ENCODE peak calls at places on chromosomes 12 and 14, in six cellular contexts. C, X, M, J, K and U are unnamed samples.
A peak's percentile ranks its signal among the peaks of the same experiment; 100 is the strongest.

GRCh38 chr12:118137148-118137678 is 1.3 kb downstream of the PEBP1 start:
- DNase-seq in C (no peak), X (no peak), M (no peak), J (no peak), K (no peak), U (no peak)

GRCh38 chr12:125773033-125773432 is 707.8 kb downstream of the AACS start:
- DNase-seq in C (no peak), X (peak; percentile 13), M (peak; percentile 66), J (peak; percentile 37), K (no peak), U (no peak)

GRCh38 chr12:121579190-121579791 is 1.5 kb downstream of the KDM2B start:
- DNase-seq in C (peak; percentile 62), X (peak; percentile 25), M (peak; percentile 75), J (peak; percentile 52), K (no peak), U (peak; percentile 54)

GRCh38 chr14:35052637-35053036 is 6.6 kb downstream of the FAM177A1 start:
- DNase-seq in C (no peak), X (no peak), M (no peak), J (no peak), K (no peak), U (no peak)

GRCh38 chr12:118537481-118537917 is 161.1 kb downstream of the SUDS3 start:
- DNase-seq in C (no peak), X (no peak), M (peak; percentile 88), J (no peak), K (no peak), U (peak; percentile 14)

GRCh38 chr12:120225200-120225558 is 24.3 kb upstream of the RPLP0 start:
- DNase-seq in C (no peak), X (no peak), M (no peak), J (no peak), K (no peak), U (peak; percentile 60)

GRCh38 chr12:130713581-130713991 is 2.5 kb downstream of the RIMBP2 start:
- DNase-seq in C (peak; percentile 44), X (no peak), M (peak; percentile 56), J (no peak), K (no peak), U (no peak)

GRCh38 chr12:94832105-94832504 is 171.4 kb downstream of the NDUFA12 start:
- DNase-seq in C (no peak), X (no peak), M (no peak), J (no peak), K (no peak), U (no peak)

GRCh38 chr14:54680636-54681035 is 113.7 kb downstream of the SAMD4A start:
- DNase-seq in C (no peak), X (no peak), M (no peak), J (no peak), K (no peak), U (no peak)

GRCh38 chr12:18703916-18704315 is 33.9 kb downstream of the PLCZ1 start:
- DNase-seq in C (no peak), X (no peak), M (no peak), J (no peak), K (no peak), U (no peak)

DNA sequence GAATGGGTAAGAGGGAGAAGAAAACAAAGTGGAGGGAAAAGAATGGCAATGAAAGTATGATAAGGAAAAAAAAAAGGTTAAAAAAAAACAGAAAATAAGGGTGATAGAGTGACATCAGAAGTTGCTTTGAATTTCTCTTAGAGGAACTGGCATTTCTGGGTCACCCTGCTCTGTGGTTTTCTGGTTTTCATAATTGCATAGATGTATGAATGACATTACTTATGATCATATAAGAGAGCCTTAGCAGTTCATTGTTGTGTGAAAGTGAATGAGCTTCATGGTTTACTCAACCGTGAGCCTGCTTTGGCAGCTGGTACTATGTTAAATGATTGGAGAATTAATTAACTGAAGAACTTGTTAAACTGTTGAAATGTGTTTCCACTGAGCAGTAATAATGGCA is 336.3 kb upstream of the FBXO33 start:
- DNase-seq in C (no peak), X (no peak), M (no peak), J (no peak), K (no peak), U (no peak)
- TF ChIP-seq EP300 in C (no peak), X (no peak), M (no peak), J (no peak), K (no peak), U (no peak)

GRCh38 chr12:46985816-46986215 is 93.6 kb upstream of the PCED1B start:
- DNase-seq in C (no peak), X (no peak), M (no peak), J (no peak), K (no peak), U (no peak)

GRCh38 chr12:46981627-46982026 is 97.8 kb upstream of the PCED1B start:
- DNase-seq in C (no peak), X (no peak), M (no peak), J (no peak), K (no peak), U (no peak)

GRCh38 chr12:46983393-46983793 is 96.0 kb upstream of the PCED1B start:
- DNase-seq in C (no peak), X (no peak), M (no peak), J (no peak), K (no peak), U (no peak)

GRCh38 chr12:46982629-46983392 is 96.6 kb upstream of the PCED1B start:
- DNase-seq in C (no peak), X (no peak), M (no peak), J (no peak), K (no peak), U (no peak)

DNA sequence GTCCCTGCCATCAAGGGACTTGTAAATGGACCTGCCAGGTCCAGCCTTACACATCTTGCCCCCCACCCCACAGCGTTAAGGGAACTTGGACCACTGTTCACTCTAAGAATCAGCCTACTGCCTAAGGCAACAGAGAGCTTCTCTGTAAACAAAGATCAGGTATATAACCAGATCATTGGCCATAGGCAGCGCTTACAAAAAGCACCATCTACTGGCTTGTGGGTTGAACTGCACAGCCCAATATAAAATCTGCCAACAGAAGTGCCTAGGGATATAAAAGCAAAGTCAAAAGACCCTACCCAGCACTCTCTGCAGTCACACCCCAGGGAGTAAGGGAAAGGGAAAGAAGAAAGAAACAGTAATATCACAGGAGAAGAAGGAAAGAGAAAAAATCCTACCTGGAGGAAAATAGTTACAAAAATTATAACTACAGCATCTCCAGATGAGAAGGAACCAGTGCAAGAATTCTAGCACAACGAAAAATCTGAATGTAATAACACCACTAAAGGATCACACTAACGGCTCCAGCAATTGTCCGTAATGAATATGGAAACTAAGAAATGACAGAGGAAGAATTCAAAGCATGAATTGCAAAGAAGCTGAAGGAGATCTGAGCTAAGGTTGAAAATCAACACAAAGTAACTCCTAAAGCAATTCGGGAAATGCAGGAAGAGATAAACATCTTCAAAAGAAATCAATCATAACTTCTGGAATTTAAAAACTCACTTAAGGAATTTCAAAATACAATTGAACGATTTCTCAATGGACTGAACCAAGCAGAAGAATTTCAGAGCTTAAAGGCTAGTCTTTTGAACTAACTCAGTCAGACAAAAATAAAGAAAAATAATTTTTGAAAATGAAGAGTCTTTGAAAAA is 95.2 kb upstream of the PCED1B start:
- DNase-seq in C (no peak), X (peak; percentile 5), M (no peak), J (peak; percentile 17), K (no peak), U (peak; percentile 23)
- TF ChIP-seq CTCF in C (no peak), X (peak; percentile 22), M (peak; percentile 68), J (peak; percentile 83), K (peak; percentile 65), U (peak; percentile 50)

GRCh38 chr12:50686976-50687375 is 76.9 kb upstream of the ATF1 start:
- DNase-seq in C (no peak), X (no peak), M (no peak), J (no peak), K (no peak), U (no peak)

GRCh38 chr12:50685641-50686040 is 78.3 kb upstream of the ATF1 start:
- DNase-seq in C (no peak), X (no peak), M (no peak), J (no peak), K (no peak), U (no peak)

GRCh38 chr12:50689437-50689836 is 74.5 kb upstream of the ATF1 start:
- DNase-seq in C (no peak), X (no peak), M (no peak), J (no peak), K (no peak), U (no peak)

GRCh38 chr12:50686406-50686805 is 77.5 kb upstream of the ATF1 start:
- DNase-seq in C (no peak), X (no peak), M (no peak), J (no peak), K (no peak), U (no peak)

DNA sequence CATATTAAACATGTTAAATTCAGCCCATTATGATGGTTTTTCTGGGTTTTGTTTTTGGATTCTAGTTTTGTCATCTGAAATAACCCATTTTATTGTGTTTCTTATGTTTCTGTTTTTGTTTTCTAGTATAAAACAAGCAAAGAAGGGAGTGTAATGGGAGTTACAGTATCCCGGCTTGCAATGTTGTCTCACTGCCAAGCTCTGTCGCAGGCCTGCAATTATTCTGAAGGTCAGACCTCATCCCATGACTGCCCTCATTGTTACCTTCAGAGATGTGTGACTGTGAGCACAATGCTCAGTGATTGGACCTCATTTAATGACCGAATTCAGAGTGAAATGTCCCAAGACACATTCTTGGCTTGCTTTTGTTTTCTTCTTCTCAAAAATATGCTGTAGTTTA is 73.0 kb upstream of the ATF1 start:
- DNase-seq in C (no peak), X (peak; percentile 23), M (no peak), J (no peak), K (no peak), U (no peak)
- H3K36me3 ChIP-seq in C (no peaks in the 10 kb centered on the region), X (peaks cover under 1% of the 10 kb centered on the region), M (peaks cover 17% of the 10 kb centered on the region), J (peaks cover 70% of the 10 kb centered on the region), K (peaks cover 25% of the 10 kb centered on the region), U (peaks cover 59% of the 10 kb centered on the region)

DNA sequence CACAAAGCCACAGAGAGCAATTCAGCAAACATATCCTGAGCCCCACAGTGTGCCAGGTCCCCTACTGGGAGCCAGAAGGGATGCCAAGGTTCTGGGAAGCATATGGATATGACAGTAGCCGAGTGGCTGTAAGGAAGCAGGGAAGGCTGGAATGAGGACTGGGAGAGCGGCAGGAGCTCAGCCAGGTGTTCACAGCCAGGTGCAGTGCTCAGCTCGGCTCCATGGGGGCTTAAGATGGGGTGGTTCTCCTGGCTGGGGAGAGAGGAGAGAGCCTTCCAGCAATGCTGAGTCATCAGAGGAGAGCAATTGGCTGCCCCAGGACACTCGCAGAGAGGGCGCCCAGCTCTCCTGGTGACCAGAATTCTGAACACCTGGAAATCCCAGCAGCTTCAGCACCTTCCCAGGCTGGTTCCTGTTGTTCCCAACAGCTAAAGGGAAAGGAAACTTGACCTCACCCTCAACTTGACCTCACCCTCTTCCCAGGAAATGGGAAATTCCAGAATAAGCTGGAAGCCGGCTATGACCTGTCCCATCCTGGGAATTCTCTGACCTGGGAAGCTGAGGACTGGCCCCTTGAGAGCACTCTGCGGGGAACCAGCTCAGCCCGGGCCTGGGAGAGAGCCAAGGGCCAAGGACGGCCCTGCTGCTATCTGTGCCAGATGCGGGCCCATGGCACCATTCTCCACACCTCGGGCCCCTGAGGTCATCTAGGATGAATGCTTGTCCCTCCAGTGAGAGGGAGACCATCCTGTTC is 34.6 kb downstream of the SLC6A12 start:
- DNase-seq in C (no peak), X (no peak), M (no peak), J (no peak), K (no peak), U (no peak)
- TF ChIP-seq EP300 in C (no peak), X (no peak), M (no peak), J (no peak), K (no peak), U (no peak)